ENCODE peak calls at places on chromosomes 4 and X, in seven cellular contexts. One of them, this sample, is unnamed.

GRCh38 chr4:148116264-148116663 is 325.9 kb downstream of the NR3C2 start:
- DNase-seq in GM23338: no peak
- DNase-seq in GM23248: peak
- DNase-seq in HCT116: no peak
- DNase-seq in neural progenitor cell: no peak
- DNase-seq in MM.1S: no peak
- DNase-seq in PC-3: peak
- DNase-seq in this sample: peak

GRCh38 chr4:3775011-3775410 is 8.8 kb downstream of the ADRA2C start:
- DNase-seq in GM23338: no peak
- DNase-seq in GM23248: no peak
- DNase-seq in HCT116: no peak
- DNase-seq in neural progenitor cell: no peak
- DNase-seq in MM.1S: no peak
- DNase-seq in PC-3: no peak
- DNase-seq in this sample: no peak

GRCh38 chr4:75708218-75708691 is 16.1 kb upstream of the USO1 start:
- DNase-seq in GM23338: peak
- DNase-seq in GM23248: no peak
- DNase-seq in HCT116: no peak
- DNase-seq in neural progenitor cell: peak
- DNase-seq in MM.1S: no peak
- DNase-seq in PC-3: peak
- DNase-seq in this sample: peak

GRCh38 chr4:98626350-98626749 is 32.1 kb downstream of the TSPAN5 start:
- DNase-seq in GM23338: no peak
- DNase-seq in GM23248: peak
- DNase-seq in HCT116: peak
- DNase-seq in neural progenitor cell: no peak
- DNase-seq in MM.1S: no peak
- DNase-seq in PC-3: peak
- DNase-seq in this sample: peak

GRCh38 chrX:111322231-111322855 is 52.1 kb upstream of the CAPN6 start:
- DNase-seq in GM23338: no peak
- DNase-seq in GM23248: no peak
- DNase-seq in HCT116: no peak
- DNase-seq in neural progenitor cell: peak
- DNase-seq in MM.1S: no peak
- DNase-seq in PC-3: no peak
- DNase-seq in this sample: no peak

GRCh38 chr4:19807505-19807904 is 444.2 kb upstream of the SLIT2 start:
- DNase-seq in GM23338: no peak
- DNase-seq in GM23248: peak
- DNase-seq in HCT116: no peak
- DNase-seq in neural progenitor cell: no peak
- DNase-seq in MM.1S: no peak
- DNase-seq in PC-3: peak
- DNase-seq in this sample: peak

GRCh38 chr4:52984469-52984868 is 122.4 kb downstream of the RASL11B start:
- DNase-seq in GM23338: no peak
- DNase-seq in GM23248: peak
- DNase-seq in HCT116: no peak
- DNase-seq in neural progenitor cell: no peak
- DNase-seq in MM.1S: no peak
- DNase-seq in PC-3: peak
- DNase-seq in this sample: no peak

GRCh38 chr4:170026253-170026991 is at the start of gene MFAP3L:
- DNase-seq in GM23338: peak
- DNase-seq in GM23248: peak
- DNase-seq in HCT116: peak
- DNase-seq in neural progenitor cell: peak
- DNase-seq in MM.1S: peak
- DNase-seq in PC-3: peak
- DNase-seq in this sample: peak

GRCh38 chr4:52996261-52997131 is 134.4 kb downstream of the RASL11B start:
- DNase-seq in GM23338: no peak
- DNase-seq in GM23248: peak
- DNase-seq in HCT116: no peak
- DNase-seq in neural progenitor cell: no peak
- DNase-seq in MM.1S: no peak
- DNase-seq in PC-3: no peak
- DNase-seq in this sample: peak

GRCh38 chr4:124640037-124640730 is 72.3 kb downstream of the ANKRD50 start:
- DNase-seq in GM23338: no peak
- DNase-seq in GM23248: peak
- DNase-seq in HCT116: peak
- DNase-seq in neural progenitor cell: no peak
- DNase-seq in MM.1S: no peak
- DNase-seq in PC-3: peak
- DNase-seq in this sample: no peak

GRCh38 chr4:34182346-34182745 is 2062.0 kb downstream of the ARAP2 start:
- DNase-seq in GM23338: no peak
- DNase-seq in GM23248: peak
- DNase-seq in HCT116: no peak
- DNase-seq in neural progenitor cell: no peak
- DNase-seq in MM.1S: no peak
- DNase-seq in PC-3: no peak
- DNase-seq in this sample: no peak

GRCh38 chr4:16116019-16116418 is 32.2 kb upstream of the PROM1 start:
- DNase-seq in GM23338: no peak
- DNase-seq in GM23248: no peak
- DNase-seq in HCT116: no peak
- DNase-seq in neural progenitor cell: no peak
- DNase-seq in MM.1S: no peak
- DNase-seq in PC-3: no peak
- DNase-seq in this sample: no peak

GRCh38 chrX:153460826-153461225 is 9.6 kb downstream of the HAUS7 start:
- DNase-seq in GM23338: peak
- DNase-seq in GM23248: peak
- DNase-seq in HCT116: no peak
- DNase-seq in neural progenitor cell: peak
- DNase-seq in MM.1S: peak
- DNase-seq in PC-3: peak
- DNase-seq in this sample: peak

GRCh38 chr4:25528391-25528790 is 127.3 kb upstream of the SLC34A2 start:
- DNase-seq in GM23338: no peak
- DNase-seq in GM23248: no peak
- DNase-seq in HCT116: no peak
- DNase-seq in neural progenitor cell: no peak
- DNase-seq in MM.1S: no peak
- DNase-seq in PC-3: no peak
- DNase-seq in this sample: no peak

GRCh38 chr4:15479089-15479912 is 9.6 kb downstream of the CC2D2A start:
- DNase-seq in GM23338: peak
- DNase-seq in GM23248: peak
- DNase-seq in HCT116: peak
- DNase-seq in neural progenitor cell: peak
- DNase-seq in MM.1S: peak
- DNase-seq in PC-3: peak
- DNase-seq in this sample: peak

GRCh38 chr4:60201052-60201673 is 999.0 kb upstream of the ADGRL3 start:
- DNase-seq in GM23338: peak
- DNase-seq in GM23248: peak
- DNase-seq in HCT116: peak
- DNase-seq in neural progenitor cell: peak
- DNase-seq in MM.1S: peak
- DNase-seq in PC-3: peak
- DNase-seq in this sample: peak

GRCh38 chrX:44951572-44952067 is 78.6 kb downstream of the KDM6A start:
- DNase-seq in GM23338: no peak
- DNase-seq in GM23248: no peak
- DNase-seq in HCT116: no peak
- DNase-seq in neural progenitor cell: no peak
- DNase-seq in MM.1S: no peak
- DNase-seq in PC-3: no peak
- DNase-seq in this sample: no peak

GRCh38 chr4:66688674-66689073 is 856.6 kb downstream of the CENPC start:
- DNase-seq in GM23338: peak
- DNase-seq in GM23248: peak
- DNase-seq in HCT116: no peak
- DNase-seq in neural progenitor cell: no peak
- DNase-seq in MM.1S: peak
- DNase-seq in PC-3: peak
- DNase-seq in this sample: peak

GRCh38 chr4:174461438-174462106 is 60.7 kb downstream of the HPGD start:
- DNase-seq in GM23338: no peak
- DNase-seq in GM23248: no peak
- DNase-seq in HCT116: no peak
- DNase-seq in neural progenitor cell: no peak
- DNase-seq in MM.1S: no peak
- DNase-seq in PC-3: peak
- DNase-seq in this sample: peak

GRCh38 chrX:15373986-15374385 is 10.2 kb downstream of the VEGFD start:
- DNase-seq in GM23338: no peak
- DNase-seq in GM23248: no peak
- DNase-seq in HCT116: no peak
- DNase-seq in neural progenitor cell: no peak
- DNase-seq in MM.1S: no peak
- DNase-seq in PC-3: no peak
- DNase-seq in this sample: no peak
- H3K27ac ChIP-seq in GM23338: no peak
- H3K27ac ChIP-seq in GM23248: no peak
- H3K27ac ChIP-seq in HCT116: no peak
- H3K27ac ChIP-seq in neural progenitor cell: no peak
- H3K27ac ChIP-seq in MM.1S: no peak
- H3K27ac ChIP-seq in PC-3: no peak
- H3K27ac ChIP-seq in this sample: no peak

GRCh38 chr4:17380347-17380746 is 131.5 kb downstream of the QDPR start:
- DNase-seq in GM23338: no peak
- DNase-seq in GM23248: no peak
- DNase-seq in HCT116: no peak
- DNase-seq in neural progenitor cell: no peak
- DNase-seq in MM.1S: no peak
- DNase-seq in PC-3: no peak
- DNase-seq in this sample: no peak

GRCh38 chr4:17373666-17374065 is 138.2 kb downstream of the QDPR start:
- DNase-seq in GM23338: no peak
- DNase-seq in GM23248: no peak
- DNase-seq in HCT116: no peak
- DNase-seq in neural progenitor cell: no peak
- DNase-seq in MM.1S: no peak
- DNase-seq in PC-3: no peak
- DNase-seq in this sample: no peak

DNA sequence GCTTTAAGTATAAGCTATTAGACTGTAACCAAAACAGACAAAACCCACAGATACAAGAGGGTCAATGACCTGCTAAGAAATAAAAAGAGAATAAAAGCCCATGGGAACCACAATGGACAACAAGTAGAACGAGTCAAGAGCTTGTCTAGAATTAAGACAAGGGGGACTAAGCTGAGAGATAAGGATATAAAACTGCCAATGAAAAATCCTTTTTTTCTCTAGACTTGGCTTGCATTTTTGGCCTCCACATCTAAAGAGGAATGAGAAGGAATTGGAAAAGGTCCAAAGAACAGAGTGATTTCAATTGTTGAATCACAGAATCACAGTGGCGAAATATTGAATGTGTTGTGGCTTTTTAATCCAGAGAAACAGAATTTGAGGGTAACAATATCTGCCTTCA is 135.7 kb downstream of the QDPR start:
- DNase-seq in GM23338: no peak
- DNase-seq in GM23248: peak
- DNase-seq in HCT116: no peak
- DNase-seq in neural progenitor cell: no peak
- DNase-seq in MM.1S: no peak
- DNase-seq in PC-3: no peak
- DNase-seq in this sample: no peak
- TF ChIP-seq EZH2 in GM23338: no peak
- TF ChIP-seq EZH2 in GM23248: no peak
- TF ChIP-seq EZH2 in HCT116: no peak
- TF ChIP-seq EZH2 in neural progenitor cell: no peak
- TF ChIP-seq EZH2 in MM.1S: no peak
- TF ChIP-seq EZH2 in PC-3: no peak
- TF ChIP-seq EZH2 in this sample: no peak

GRCh38 chr4:153131478-153132069 is 72.7 kb upstream of the TRIM2 start:
- DNase-seq in GM23338: peak
- DNase-seq in GM23248: peak
- DNase-seq in HCT116: no peak
- DNase-seq in neural progenitor cell: no peak
- DNase-seq in MM.1S: no peak
- DNase-seq in PC-3: no peak
- DNase-seq in this sample: no peak
- TF ChIP-seq EZH2phosphoT487 in GM23338: no peak
- TF ChIP-seq EZH2phosphoT487 in GM23248: no peak
- TF ChIP-seq EZH2phosphoT487 in HCT116: no peak
- TF ChIP-seq EZH2phosphoT487 in neural progenitor cell: no peak
- TF ChIP-seq EZH2phosphoT487 in MM.1S: no peak
- TF ChIP-seq EZH2phosphoT487 in PC-3: no peak
- TF ChIP-seq EZH2phosphoT487 in this sample: no peak

DNA sequence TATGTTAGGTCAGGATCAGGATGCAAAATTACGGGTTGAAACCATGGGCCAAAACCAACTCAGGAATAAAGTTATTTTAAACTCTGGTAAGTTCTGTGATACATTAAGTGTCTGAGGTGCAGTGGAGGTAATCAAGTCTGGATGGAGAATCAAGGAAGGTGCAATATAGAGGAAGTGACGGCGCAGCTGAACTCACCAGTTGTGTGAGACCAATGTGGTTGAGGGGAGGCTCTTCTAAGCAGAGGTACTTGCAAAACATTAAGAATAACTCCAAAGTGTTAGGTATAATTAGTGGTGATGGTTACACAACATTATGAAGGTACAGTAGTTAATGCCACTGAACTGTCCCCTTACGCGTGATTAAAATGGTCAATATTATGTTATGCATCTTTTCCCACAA is 19.7 kb downstream of the GAB3 start:
- DNase-seq in GM23338: no peak
- DNase-seq in GM23248: no peak
- DNase-seq in HCT116: no peak
- DNase-seq in neural progenitor cell: no peak
- DNase-seq in MM.1S: no peak
- DNase-seq in PC-3: no peak
- DNase-seq in this sample: no peak
- H3K27ac ChIP-seq in GM23338: no peak
- H3K27ac ChIP-seq in GM23248: no peak
- H3K27ac ChIP-seq in HCT116: no peak
- H3K27ac ChIP-seq in neural progenitor cell: no peak
- H3K27ac ChIP-seq in MM.1S: no peak
- H3K27ac ChIP-seq in PC-3: no peak
- H3K27ac ChIP-seq in this sample: no peak

GRCh38 chrX:72305286-72306084 is at the start of gene CITED1:
- DNase-seq in GM23338: peak
- DNase-seq in GM23248: peak
- DNase-seq in HCT116: no peak
- DNase-seq in neural progenitor cell: peak
- DNase-seq in MM.1S: peak
- DNase-seq in PC-3: no peak
- DNase-seq in this sample: no peak
- TF ChIP-seq EZH2 in GM23338: peak
- TF ChIP-seq EZH2 in GM23248: peak
- TF ChIP-seq EZH2 in HCT116: no peak
- TF ChIP-seq EZH2 in neural progenitor cell: peak
- TF ChIP-seq EZH2 in MM.1S: no peak
- TF ChIP-seq EZH2 in PC-3: peak
- TF ChIP-seq EZH2 in this sample: no peak